ENCODE peak calls at places on chromosomes 4 and X, in nine cellular contexts. One of them, this sample, is unnamed.

GRCh38 chr4:130031858-130032257 is 935.9 kb downstream of the C4orf33 start:
- DNase-seq in fibroblast of lung: no peak
- DNase-seq in mammary epithelial cell: no peak
- DNase-seq in hepatocyte: no peak
- DNase-seq in breast epithelium: no peak
- DNase-seq in trophoblast cell: peak; percentile 49
- DNase-seq in brain microvascular endothelial cell: no peak
- DNase-seq in thoracic aorta: no peak
- DNase-seq in heart left ventricle: no peak
- DNase-seq in this sample: no peak

GRCh38 chr4:7721984-7722551 is 217.6 kb downstream of the AFAP1 start:
- DNase-seq in fibroblast of lung: no peak
- DNase-seq in mammary epithelial cell: no peak
- DNase-seq in hepatocyte: no peak
- DNase-seq in breast epithelium: no peak
- DNase-seq in trophoblast cell: no peak
- DNase-seq in brain microvascular endothelial cell: peak; percentile 9
- DNase-seq in thoracic aorta: no peak
- DNase-seq in heart left ventricle: no peak
- DNase-seq in this sample: no peak

GRCh38 chr4:6509587-6509986 is 37.2 kb upstream of the PPP2R2C start:
- DNase-seq in fibroblast of lung: peak; percentile 21
- DNase-seq in mammary epithelial cell: peak; percentile 6
- DNase-seq in hepatocyte: no peak
- DNase-seq in breast epithelium: peak; percentile 20
- DNase-seq in trophoblast cell: peak; percentile 14
- DNase-seq in brain microvascular endothelial cell: no peak
- DNase-seq in thoracic aorta: no peak
- DNase-seq in heart left ventricle: peak; percentile 5
- DNase-seq in this sample: no peak

GRCh38 chr4:60938621-60939020 is 261.5 kb upstream of the ADGRL3 start:
- DNase-seq in fibroblast of lung: no peak
- DNase-seq in mammary epithelial cell: no peak
- DNase-seq in hepatocyte: no peak
- DNase-seq in breast epithelium: no peak
- DNase-seq in trophoblast cell: peak; percentile 70
- DNase-seq in brain microvascular endothelial cell: no peak
- DNase-seq in thoracic aorta: no peak
- DNase-seq in heart left ventricle: no peak
- DNase-seq in this sample: no peak

GRCh38 chr4:7402526-7402925 is 32.2 kb downstream of the PSAPL1 start:
- DNase-seq in fibroblast of lung: peak; percentile 57
- DNase-seq in mammary epithelial cell: peak; percentile 73
- DNase-seq in hepatocyte: peak; percentile 71
- DNase-seq in breast epithelium: no peak
- DNase-seq in trophoblast cell: no peak
- DNase-seq in brain microvascular endothelial cell: no peak
- DNase-seq in thoracic aorta: no peak
- DNase-seq in heart left ventricle: no peak
- DNase-seq in this sample: no peak

GRCh38 chrX:38055170-38055847 is 49.0 kb downstream of the SYTL5 start:
- DNase-seq in fibroblast of lung: peak; percentile 79
- DNase-seq in mammary epithelial cell: peak; percentile 60
- DNase-seq in hepatocyte: no peak
- DNase-seq in breast epithelium: no peak
- DNase-seq in trophoblast cell: no peak
- DNase-seq in brain microvascular endothelial cell: peak; percentile 18
- DNase-seq in thoracic aorta: no peak
- DNase-seq in heart left ventricle: no peak
- DNase-seq in this sample: no peak

GRCh38 chr4:8540072-8540471 is 40.1 kb upstream of the GPR78 start:
- DNase-seq in fibroblast of lung: no peak
- DNase-seq in mammary epithelial cell: no peak
- DNase-seq in hepatocyte: no peak
- DNase-seq in breast epithelium: no peak
- DNase-seq in trophoblast cell: no peak
- DNase-seq in brain microvascular endothelial cell: no peak
- DNase-seq in thoracic aorta: no peak
- DNase-seq in heart left ventricle: no peak
- DNase-seq in this sample: peak; percentile 29

GRCh38 chrX:72041901-72042859 is 89.5 kb downstream of the RTL5 start:
- DNase-seq in fibroblast of lung: peak; percentile 72
- DNase-seq in mammary epithelial cell: no peak
- DNase-seq in hepatocyte: no peak
- DNase-seq in breast epithelium: no peak
- DNase-seq in trophoblast cell: no peak
- DNase-seq in brain microvascular endothelial cell: no peak
- DNase-seq in thoracic aorta: no peak
- DNase-seq in heart left ventricle: no peak
- DNase-seq in this sample: no peak

GRCh38 chr4:37634180-37634579 is 52.0 kb downstream of the RELL1 start:
- DNase-seq in fibroblast of lung: no peak
- DNase-seq in mammary epithelial cell: no peak
- DNase-seq in hepatocyte: no peak
- DNase-seq in breast epithelium: no peak
- DNase-seq in trophoblast cell: no peak
- DNase-seq in brain microvascular endothelial cell: no peak
- DNase-seq in thoracic aorta: no peak
- DNase-seq in heart left ventricle: no peak
- DNase-seq in this sample: no peak

GRCh38 chrX:34942496-34942895 is at the start of gene FAM47B:
- DNase-seq in fibroblast of lung: no peak
- DNase-seq in mammary epithelial cell: no peak
- DNase-seq in hepatocyte: no peak
- DNase-seq in breast epithelium: no peak
- DNase-seq in trophoblast cell: no peak
- DNase-seq in brain microvascular endothelial cell: no peak
- DNase-seq in thoracic aorta: no peak
- DNase-seq in heart left ventricle: no peak
- DNase-seq in this sample: no peak

GRCh38 chr4:148152868-148153630 is 289.2 kb downstream of the NR3C2 start:
- DNase-seq in fibroblast of lung: no peak
- DNase-seq in mammary epithelial cell: no peak
- DNase-seq in hepatocyte: no peak
- DNase-seq in breast epithelium: no peak
- DNase-seq in trophoblast cell: no peak
- DNase-seq in brain microvascular endothelial cell: no peak
- DNase-seq in thoracic aorta: no peak
- DNase-seq in heart left ventricle: no peak
- DNase-seq in this sample: no peak

GRCh38 chrX:4764888-4765287 is 1051.4 kb upstream of the PRKX start:
- DNase-seq in fibroblast of lung: peak; percentile 15
- DNase-seq in mammary epithelial cell: peak; percentile 19
- DNase-seq in hepatocyte: no peak
- DNase-seq in breast epithelium: no peak
- DNase-seq in trophoblast cell: no peak
- DNase-seq in brain microvascular endothelial cell: no peak
- DNase-seq in thoracic aorta: no peak
- DNase-seq in heart left ventricle: no peak
- DNase-seq in this sample: no peak

GRCh38 chr4:16496501-16496900 is 270.2 kb upstream of the TAPT1 start:
- DNase-seq in fibroblast of lung: peak; percentile 70
- DNase-seq in mammary epithelial cell: no peak
- DNase-seq in hepatocyte: no peak
- DNase-seq in breast epithelium: no peak
- DNase-seq in trophoblast cell: no peak
- DNase-seq in brain microvascular endothelial cell: peak; percentile 42
- DNase-seq in thoracic aorta: no peak
- DNase-seq in heart left ventricle: no peak
- DNase-seq in this sample: no peak

GRCh38 chr4:103091601-103092223 is 7.9 kb downstream of the BDH2 start:
- DNase-seq in fibroblast of lung: peak; percentile 56
- DNase-seq in mammary epithelial cell: peak; percentile 63
- DNase-seq in hepatocyte: peak; percentile 61
- DNase-seq in breast epithelium: no peak
- DNase-seq in trophoblast cell: peak; percentile 74
- DNase-seq in brain microvascular endothelial cell: peak; percentile 50
- DNase-seq in thoracic aorta: no peak
- DNase-seq in heart left ventricle: no peak
- DNase-seq in this sample: no peak

GRCh38 chrX:54423161-54423888 is 16.9 kb upstream of the TSR2 start:
- DNase-seq in fibroblast of lung: no peak
- DNase-seq in mammary epithelial cell: no peak
- DNase-seq in hepatocyte: no peak
- DNase-seq in breast epithelium: no peak
- DNase-seq in trophoblast cell: peak; percentile 1
- DNase-seq in brain microvascular endothelial cell: peak; percentile 3
- DNase-seq in thoracic aorta: no peak
- DNase-seq in heart left ventricle: no peak
- DNase-seq in this sample: no peak

GRCh38 chr4:82428526-82428968 is 1.7 kb downstream of the HNRNPDL start:
- DNase-seq in fibroblast of lung: no peak
- DNase-seq in mammary epithelial cell: no peak
- DNase-seq in hepatocyte: no peak
- DNase-seq in breast epithelium: no peak
- DNase-seq in trophoblast cell: no peak
- DNase-seq in brain microvascular endothelial cell: no peak
- DNase-seq in thoracic aorta: no peak
- DNase-seq in heart left ventricle: no peak
- DNase-seq in this sample: no peak
- H3K36me3 ChIP-seq in fibroblast of lung: peaks cover 20% of the 10 kb centered on the region
- H3K36me3 ChIP-seq in mammary epithelial cell: peaks cover 47% of the 10 kb centered on the region
- H3K36me3 ChIP-seq in hepatocyte: peaks cover 10% of the 10 kb centered on the region
- H3K36me3 ChIP-seq in breast epithelium: no peaks in the 10 kb centered on the region
- H3K36me3 ChIP-seq in trophoblast cell: peaks cover 8% of the 10 kb centered on the region
- H3K36me3 ChIP-seq in brain microvascular endothelial cell: peaks cover 49% of the 10 kb centered on the region
- H3K36me3 ChIP-seq in thoracic aorta: peaks cover 22% of the 10 kb centered on the region
- H3K36me3 ChIP-seq in heart left ventricle: peaks cover 8% of the 10 kb centered on the region
- H3K36me3 ChIP-seq in this sample: peaks cover 32% of the 10 kb centered on the region

DNA sequence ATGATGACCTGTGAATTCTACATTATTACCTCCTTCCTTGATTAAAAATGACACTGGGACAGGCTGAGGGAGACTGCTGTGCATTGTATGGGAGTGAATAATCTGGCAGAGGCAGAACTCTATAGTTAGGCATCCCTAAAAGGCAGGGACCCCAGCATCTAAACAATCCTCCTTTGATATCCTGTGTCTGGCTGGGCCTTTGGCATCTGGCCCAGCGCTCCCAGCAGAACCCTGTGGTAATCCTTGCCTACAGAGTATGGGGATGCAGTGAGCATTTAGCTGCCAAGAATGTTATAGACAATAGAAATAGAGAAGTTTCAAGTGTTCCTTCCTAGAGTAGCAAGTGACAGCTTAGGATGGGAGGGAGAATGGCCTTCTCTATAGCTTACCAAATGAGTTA is 38.5 kb downstream of the ZCCHC12 start:
- DNase-seq in fibroblast of lung: no peak
- DNase-seq in mammary epithelial cell: no peak
- DNase-seq in hepatocyte: no peak
- DNase-seq in breast epithelium: no peak
- DNase-seq in trophoblast cell: no peak
- DNase-seq in brain microvascular endothelial cell: no peak
- DNase-seq in thoracic aorta: no peak
- DNase-seq in heart left ventricle: no peak
- DNase-seq in this sample: no peak
- H3K4me3 ChIP-seq in fibroblast of lung: no peak overlapping the region
- H3K4me3 ChIP-seq in mammary epithelial cell: no peak overlapping the region
- H3K4me3 ChIP-seq in hepatocyte: no peak overlapping the region
- H3K4me3 ChIP-seq in breast epithelium: no peak overlapping the region
- H3K4me3 ChIP-seq in trophoblast cell: no peak overlapping the region
- H3K4me3 ChIP-seq in brain microvascular endothelial cell: no peak overlapping the region
- H3K4me3 ChIP-seq in thoracic aorta: no peak overlapping the region
- H3K4me3 ChIP-seq in heart left ventricle: no peak overlapping the region
- H3K4me3 ChIP-seq in this sample: no peak overlapping the region

GRCh38 chrX:110748256-110748811 is 47.3 kb downstream of the CHRDL1 start:
- DNase-seq in fibroblast of lung: no peak
- DNase-seq in mammary epithelial cell: no peak
- DNase-seq in hepatocyte: no peak
- DNase-seq in breast epithelium: no peak
- DNase-seq in trophoblast cell: no peak
- DNase-seq in brain microvascular endothelial cell: no peak
- DNase-seq in thoracic aorta: no peak
- DNase-seq in heart left ventricle: no peak
- DNase-seq in this sample: no peak

GRCh38 chrX:110750526-110751189 is 45.0 kb downstream of the CHRDL1 start:
- DNase-seq in fibroblast of lung: no peak
- DNase-seq in mammary epithelial cell: no peak
- DNase-seq in hepatocyte: no peak
- DNase-seq in breast epithelium: no peak
- DNase-seq in trophoblast cell: no peak
- DNase-seq in brain microvascular endothelial cell: no peak
- DNase-seq in thoracic aorta: no peak
- DNase-seq in heart left ventricle: no peak
- DNase-seq in this sample: no peak

GRCh38 chrX:110745288-110745687 is 50.3 kb downstream of the CHRDL1 start:
- DNase-seq in fibroblast of lung: no peak
- DNase-seq in mammary epithelial cell: no peak
- DNase-seq in hepatocyte: no peak
- DNase-seq in breast epithelium: no peak
- DNase-seq in trophoblast cell: no peak
- DNase-seq in brain microvascular endothelial cell: no peak
- DNase-seq in thoracic aorta: no peak
- DNase-seq in heart left ventricle: no peak
- DNase-seq in this sample: no peak

GRCh38 chrX:110743679-110744340 is 51.8 kb downstream of the CHRDL1 start:
- DNase-seq in fibroblast of lung: peak; percentile 36
- DNase-seq in mammary epithelial cell: peak; percentile 29
- DNase-seq in hepatocyte: no peak
- DNase-seq in breast epithelium: no peak
- DNase-seq in trophoblast cell: peak; percentile 51
- DNase-seq in brain microvascular endothelial cell: no peak
- DNase-seq in thoracic aorta: no peak
- DNase-seq in heart left ventricle: no peak
- DNase-seq in this sample: no peak

GRCh38 chrX:110746014-110746413 is 49.6 kb downstream of the CHRDL1 start:
- DNase-seq in fibroblast of lung: no peak
- DNase-seq in mammary epithelial cell: no peak
- DNase-seq in hepatocyte: no peak
- DNase-seq in breast epithelium: no peak
- DNase-seq in trophoblast cell: no peak
- DNase-seq in brain microvascular endothelial cell: no peak
- DNase-seq in thoracic aorta: no peak
- DNase-seq in heart left ventricle: no peak
- DNase-seq in this sample: no peak
- H3K36me3 ChIP-seq in fibroblast of lung: no peaks in the 10 kb centered on the region
- H3K36me3 ChIP-seq in mammary epithelial cell: no peaks in the 10 kb centered on the region
- H3K36me3 ChIP-seq in hepatocyte: no peaks in the 10 kb centered on the region
- H3K36me3 ChIP-seq in breast epithelium: no peaks in the 10 kb centered on the region
- H3K36me3 ChIP-seq in trophoblast cell: no peaks in the 10 kb centered on the region
- H3K36me3 ChIP-seq in brain microvascular endothelial cell: no peaks in the 10 kb centered on the region
- H3K36me3 ChIP-seq in thoracic aorta: no peaks in the 10 kb centered on the region
- H3K36me3 ChIP-seq in heart left ventricle: no peaks in the 10 kb centered on the region
- H3K36me3 ChIP-seq in this sample: no peaks in the 10 kb centered on the region

DNA sequence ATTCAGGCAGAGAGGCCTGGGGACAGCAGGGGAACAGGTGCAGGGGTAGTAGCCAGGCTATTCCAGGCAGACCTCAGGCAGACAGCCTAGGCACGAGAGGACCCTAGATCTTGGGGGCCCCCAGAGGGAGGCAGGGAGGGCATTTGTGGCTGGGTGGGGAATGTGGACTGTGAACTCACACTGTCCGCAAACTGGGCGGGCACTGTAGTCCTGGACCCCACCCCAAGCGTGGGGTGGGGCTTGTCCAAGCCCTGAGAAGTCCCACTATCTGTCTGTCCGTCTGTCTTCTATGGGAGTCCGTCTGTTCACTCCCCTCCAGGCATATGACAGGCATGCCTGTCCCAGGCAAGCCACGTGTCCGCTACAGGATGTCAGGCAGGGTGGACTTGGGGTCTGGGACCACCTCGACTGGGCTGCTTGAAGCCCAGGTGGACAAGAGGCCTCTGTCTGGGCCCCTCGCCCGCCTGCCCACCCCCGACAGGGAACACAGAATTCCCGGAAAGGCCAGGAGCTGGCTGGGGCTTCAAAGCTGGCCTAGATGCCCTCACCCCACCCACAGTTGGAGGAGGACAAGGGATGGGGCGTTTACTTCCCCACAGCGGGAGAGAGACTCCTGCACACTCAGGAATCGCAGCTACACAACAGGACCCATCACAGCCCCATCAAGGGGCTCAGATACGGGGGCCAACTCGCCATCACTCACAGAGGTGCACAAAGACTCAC is at the start of gene SLC38A5:
- DNase-seq in fibroblast of lung: no peak
- DNase-seq in mammary epithelial cell: no peak
- DNase-seq in hepatocyte: no peak
- DNase-seq in breast epithelium: no peak
- DNase-seq in trophoblast cell: no peak
- DNase-seq in brain microvascular endothelial cell: no peak
- DNase-seq in thoracic aorta: no peak
- DNase-seq in heart left ventricle: no peak
- DNase-seq in this sample: no peak
- H3K4me3 ChIP-seq in fibroblast of lung: no peak within 1 kb of the TSS
- H3K4me3 ChIP-seq in mammary epithelial cell: no peak within 1 kb of the TSS
- H3K4me3 ChIP-seq in hepatocyte: no peak within 1 kb of the TSS
- H3K4me3 ChIP-seq in breast epithelium: peak within 1 kb of the TSS; percentile 30
- H3K4me3 ChIP-seq in trophoblast cell: no peak within 1 kb of the TSS
- H3K4me3 ChIP-seq in brain microvascular endothelial cell: peak within 1 kb of the TSS; percentile 43
- H3K4me3 ChIP-seq in thoracic aorta: peak within 1 kb of the TSS; percentile 67
- H3K4me3 ChIP-seq in heart left ventricle: peak within 1 kb of the TSS; percentile 34
- H3K4me3 ChIP-seq in this sample: peak within 1 kb of the TSS; percentile 31

This sample was measured in tibial artery.